ENCODE peak calls at places on chromosomes 7 and 10, in seven cellular contexts. Y, R, B, L, T, Z and F are unnamed samples.

GRCh38 chr7:102044984-102045673 is 227.7 kb downstream of the CUX1 start:
- DNase-seq in Y (peak; percentile 52), R (peak; percentile 91), B (no peak), L (peak; percentile 98), T (no peak), Z (no peak), F (no peak)

GRCh38 chr7:123754295-123754871 is 5.6 kb upstream of the WASL start:
- DNase-seq in Y (no peak), R (no peak), B (no peak), L (no peak), T (no peak), Z (no peak), F (no peak)

GRCh38 chr10:61623101-61623500 is 39.6 kb upstream of the CABCOCO1 start:
- DNase-seq in Y (no peak), R (no peak), B (no peak), L (no peak), T (no peak), Z (peak; percentile 73), F (no peak)

GRCh38 chr7:92422926-92423325 is 24.4 kb upstream of the GATAD1 start:
- DNase-seq in Y (no peak), R (no peak), B (no peak), L (no peak), T (no peak), Z (no peak), F (no peak)

GRCh38 chr7:64889686-64890162 is 13.3 kb upstream of the ZNF273 start:
- DNase-seq in Y (no peak), R (no peak), B (no peak), L (no peak), T (no peak), Z (peak; percentile 46), F (no peak)

GRCh38 chr10:21626457-21627161 is 92.6 kb downstream of the MLLT10 start:
- DNase-seq in Y (no peak), R (no peak), B (no peak), L (peak; percentile 24), T (no peak), Z (no peak), F (no peak)

GRCh38 chr10:43202224-43202656 is 64.0 kb downstream of the CSGALNACT2 start:
- DNase-seq in Y (peak; percentile 29), R (peak; percentile 33), B (no peak), L (peak; percentile 21), T (no peak), Z (peak; percentile 76), F (no peak)

GRCh38 chr7:151890355-151891004 is 13.6 kb upstream of the PRKAG2 start:
- DNase-seq in Y (no peak), R (no peak), B (no peak), L (no peak), T (no peak), Z (no peak), F (peak; percentile 59)

GRCh38 chr10:130982802-130983201 is 328.7 kb downstream of the TCERG1L start:
- DNase-seq in Y (no peak), R (no peak), B (no peak), L (no peak), T (no peak), Z (no peak), F (no peak)

GRCh38 chr7:55063036-55063435 is 44.2 kb downstream of the EGFR start:
- DNase-seq in Y (no peak), R (no peak), B (no peak), L (no peak), T (no peak), Z (no peak), F (no peak)

GRCh38 chr10:117133273-117134083 is 4.6 kb downstream of the VAX1 start:
- DNase-seq in Y (no peak), R (no peak), B (no peak), L (no peak), T (no peak), Z (no peak), F (no peak)